ENCODE peak calls at places on chromosomes 16 and 17, in eight cellular contexts. T is hypothalamus; D is retinal pigment epithelial cell; O is activated T-cell treated with anti-CD3 and anti-CD28 coated beads, Interleukin-2, amount 50 U/mL, for 24 hours; Y is Panc1; X is T-cell; Q is Calu3; N is KG1. C is an unnamed sample.

GRCh38 chr16:165218-165538 is 600 bp upstream of the HBM start:
- DNase-seq in O (no peak), N (no peak), T (no peak), Q (no peak), Y (no peak), X (no peak), D (no peak), C (no peak)

GRCh38 chr17:57986841-57987581 is 1.0 kb downstream of the VEZF1 start:
- DNase-seq in Y (no peak), T (peak), Q (peak), X (peak), D (peak), O (no peak), N (peak), C (peak)

GRCh38 chr17:76925333-76925935 is 57.2 kb downstream of the MGAT5B start:
- DNase-seq in O (no peak), Y (no peak), N (no peak), X (no peak), T (no peak), Q (no peak), D (no peak), C (no peak)

GRCh38 chr17:64707077-64707591 is 45.0 kb upstream of the SMURF2 start:
- DNase-seq in N (no peak), D (peak), O (no peak), Y (peak), Q (peak), X (no peak), T (no peak), C (no peak)

GRCh38 chr16:56382901-56383355 is 42.4 kb downstream of the AMFR start:
- DNase-seq in T (no peak), N (no peak), Q (peak), D (no peak), O (no peak), Y (no peak), X (no peak), C (no peak)

GRCh38 chr16:24291932-24292331 is 35.8 kb downstream of the CACNG3 start:
- DNase-seq in X (no peak), T (no peak), D (no peak), Q (no peak), Y (no peak), O (no peak), N (no peak), C (no peak)

GRCh38 chr17:19645608-19646250 is 2.8 kb upstream of the ALDH3A2 start:
- DNase-seq in O (peak), Q (no peak), X (peak), N (no peak), D (no peak), Y (no peak), T (peak), C (no peak)

GRCh38 chr16:54166342-54166865 is 120.2 kb downstream of the IRX3 start:
- DNase-seq in X (no peak), Y (no peak), Q (no peak), N (no peak), D (no peak), T (no peak), O (no peak), C (no peak)

GRCh38 chr17:7885357-7886226 is 3.0 kb upstream of the CHD3 start:
- DNase-seq in O (peak), N (no peak), T (no peak), X (peak), Q (peak), Y (no peak), D (no peak), C (peak)

GRCh38 chr16:15796885-15797284 is 59.9 kb downstream of the MYH11 start:
- DNase-seq in T (no peak), D (no peak), N (no peak), Q (no peak), O (no peak), Y (no peak), X (no peak), C (no peak)

GRCh38 chr17:5557485-5557884 is 26.8 kb downstream of the NLRP1 start:
- DNase-seq in O (no peak), D (peak), N (no peak), X (no peak), T (no peak), Y (no peak), Q (no peak), C (no peak)

GRCh38 chr17:63937920-63938319 is 5.8 kb upstream of the CD79B start:
- DNase-seq in N (no peak), D (no peak), O (no peak), Y (no peak), T (no peak), X (no peak), Q (no peak), C (no peak)

GRCh38 chr17:75633484-75634375 is 496 bp downstream of the SMIM5 start:
- DNase-seq in X (peak), O (peak), Q (peak), Y (peak), T (peak), D (peak), N (peak), C (no peak)

GRCh38 chr16:86335266-86336172 is 174.8 kb upstream of the FOXF1 start:
- DNase-seq in N (no peak), X (no peak), Y (no peak), D (no peak), O (no peak), Q (no peak), T (no peak), C (no peak)

GRCh38 chr16:59192551-59193199 is 458.6 kb upstream of the GOT2 start:
- DNase-seq in X (peak), Q (peak), D (no peak), Y (no peak), O (no peak), T (no peak), N (no peak), C (no peak)

GRCh38 chr16:56974549-56975300 is 13.0 kb downstream of the CETP start:
- DNase-seq in X (no peak), T (no peak), O (no peak), N (no peak), Q (no peak), D (no peak), Y (no peak), C (no peak)

GRCh38 chr16:67407788-67408452 is 8.4 kb downstream of the ZDHHC1 start:
- DNase-seq in X (no peak), D (no peak), N (no peak), Y (no peak), O (no peak), T (no peak), Q (no peak), C (no peak)

GRCh38 chr16:495127-495748 is 32.3 kb upstream of the CAPN15 start:
- DNase-seq in N (no peak), Q (peak), Y (peak), O (no peak), T (no peak), X (no peak), D (no peak), C (no peak)

GRCh38 chr17:59829217-59830006 is 63.3 kb downstream of the TUBD1 start:
- DNase-seq in T (no peak), O (no peak), D (peak), Y (peak), Q (peak), N (peak), X (no peak), C (peak)

GRCh38 chr17:63550816-63551639 is 751 bp downstream of the DCAF7 start:
- DNase-seq in N (peak), O (no peak), X (no peak), Y (no peak), Q (no peak), T (no peak), D (peak), C (no peak)

GRCh38 chr17:69480197-69480596 is 65.7 kb downstream of the MAP2K6 start:
- DNase-seq in Q (no peak), T (no peak), D (no peak), N (no peak), O (no peak), Y (no peak), X (no peak), C (peak)

GRCh38 chr16:49023095-49023494 is 258.5 kb downstream of the CBLN1 start:
- DNase-seq in T (no peak), O (no peak), Y (no peak), X (no peak), D (peak), N (no peak), Q (no peak), C (no peak)

GRCh38 chr16:56369202-56369601 is 56.1 kb downstream of the AMFR start:
- DNase-seq in D (no peak), N (no peak), Y (no peak), X (no peak), O (no peak), Q (no peak), T (no peak), C (peak)

GRCh38 chr17:39812466-39812865 is 51.6 kb downstream of the IKZF3 start:
- DNase-seq in Y (no peak), T (no peak), D (no peak), N (no peak), X (no peak), Q (peak), O (no peak), C (no peak)

GRCh38 chr17:28416703-28417311 is 10.8 kb upstream of the SLC46A1 start:
- DNase-seq in Q (peak), Y (peak), N (peak), T (no peak), D (peak), X (peak), O (peak), C (no peak)

GRCh38 chr17:44197980-44198720 is 1.5 kb downstream of the ATXN7L3 start:
- DNase-seq in O (peak), D (no peak), N (peak), Q (peak), T (no peak), X (peak), Y (no peak), C (peak)

GRCh38 chr17:68682913-68683312 is 81.7 kb upstream of the FAM20A start:
- DNase-seq in Q (no peak), T (no peak), Y (no peak), O (no peak), N (no peak), X (no peak), D (no peak), C (no peak)

GRCh38 chr16:68756250-68757051 is 19.4 kb downstream of the CDH1 start:
- DNase-seq in Y (no peak), O (peak), Q (peak), X (no peak), D (no peak), N (no peak), T (no peak), C (no peak)

GRCh38 chr16:14559809-14560227 is 70.2 kb downstream of the PARN start:
- DNase-seq in O (no peak), N (no peak), Q (no peak), Y (no peak), X (no peak), T (no peak), D (no peak), C (no peak)

GRCh38 chr17:58316260-58316960 is 12.2 kb downstream of the TSPOAP1 start:
- DNase-seq in Q (no peak), D (no peak), X (no peak), N (no peak), O (peak), T (no peak), Y (no peak), C (no peak)